ENCODE peak calls at places on chromosomes 3 and 15, in eight cellular contexts. N, G, Y, U, H, E, L and R are unnamed samples.
A peak's percentile ranks its signal among the peaks of the same experiment; 100 is the strongest.

GRCh38 chr3:176362191-176362731 is 835.0 kb downstream of the TBL1XR1 start:
- DNase-seq in N (no peak), G (no peak), Y (no peak), U (no peak), H (no peak), E (no peak), L (no peak), R (no peak)

GRCh38 chr15:95417761-95418160 is 912.7 kb upstream of the NR2F2 start:
- DNase-seq in N (no peak), G (no peak), Y (no peak), U (no peak), H (no peak), E (peak; percentile 36), L (no peak), R (no peak)

GRCh38 chr3:48847053-48847585 is 555 bp downstream of the PRKAR2A start:
- DNase-seq in N (peak; percentile 89), G (peak; percentile 68), Y (peak; percentile 92), U (peak; percentile 80), H (peak; percentile 91), E (peak; percentile 75), L (peak; percentile 66), R (peak; percentile 58)

GRCh38 chr15:85401108-85401765 is 20.8 kb downstream of the AKAP13 start:
- DNase-seq in N (no peak), G (no peak), Y (no peak), U (no peak), H (no peak), E (no peak), L (no peak), R (no peak)

GRCh38 chr15:81322708-81323253 is 1.2 kb downstream of the STARD5 start:
- DNase-seq in N (no peak), G (no peak), Y (no peak), U (no peak), H (peak; percentile 64), E (no peak), L (no peak), R (no peak)

GRCh38 chr3:106683931-106684330 is 693.3 kb upstream of the CCDC54 start:
- DNase-seq in N (no peak), G (no peak), Y (no peak), U (no peak), H (no peak), E (no peak), L (no peak), R (no peak)

GRCh38 chr3:100268986-100269385 is 8.2 kb downstream of the TBC1D23 start:
- DNase-seq in N (no peak), G (no peak), Y (no peak), U (no peak), H (no peak), E (peak; percentile 27), L (no peak), R (no peak)

GRCh38 chr15:77775851-77776250 is 143.1 kb upstream of the LINGO1 start:
- DNase-seq in N (no peak), G (no peak), Y (no peak), U (no peak), H (no peak), E (no peak), L (no peak), R (no peak)

GRCh38 chr3:45020534-45020933 is 5.6 kb upstream of the CLEC3B start:
- DNase-seq in N (no peak), G (no peak), Y (no peak), U (no peak), H (no peak), E (no peak), L (no peak), R (no peak)

GRCh38 chr3:111859061-111859973 is at the start of gene PHLDB2:
- DNase-seq in N (peak; percentile 56), G (no peak), Y (peak; percentile 76), U (peak; percentile 5), H (peak; percentile 56), E (peak; percentile 67), L (peak; percentile 72), R (peak; percentile 95)
- TF ChIP-seq POLR2A in N (peak; percentile 10), G (peak; percentile 11), Y (no peak), U (no peak), H (no peak), E (peak; percentile 26), L (peak; percentile 7), R (no peak)

GRCh38 chr3:196492080-196492479 is 11.5 kb downstream of the RNF168 start:
- DNase-seq in N (no peak), G (no peak), Y (no peak), U (no peak), H (no peak), E (no peak), L (no peak), R (no peak)

GRCh38 chr3:196489747-196490146 is 13.8 kb downstream of the RNF168 start:
- DNase-seq in N (no peak), G (no peak), Y (no peak), U (no peak), H (no peak), E (no peak), L (no peak), R (peak; percentile 20)

DNA sequence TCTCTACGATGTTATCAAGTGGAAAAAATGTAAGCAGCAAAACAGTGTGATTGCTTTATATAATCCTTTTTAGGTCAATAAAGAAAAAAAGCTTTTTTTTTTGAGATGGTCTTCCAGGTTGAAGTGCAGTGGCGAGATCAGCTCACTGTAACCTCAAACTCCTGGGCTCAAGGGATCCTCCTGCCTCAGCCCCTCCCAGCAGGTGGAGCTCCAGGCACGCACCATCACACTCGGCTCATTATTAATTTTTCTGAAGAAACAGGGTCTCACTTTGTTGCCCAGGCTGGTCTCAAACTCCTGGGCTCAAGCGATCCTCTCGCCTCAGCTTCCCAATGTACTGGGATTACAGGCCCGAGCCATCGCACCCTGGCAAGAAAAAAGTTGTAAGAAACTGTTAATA is 17.3 kb downstream of the RNF168 start:
- DNase-seq in N (no peak), G (no peak), Y (no peak), U (peak; percentile 23), H (no peak), E (no peak), L (no peak), R (no peak)
- TF ChIP-seq CTCF in N (no peak), G (no peak), Y (no peak), U (peak; percentile 31), H (no peak), E (peak; percentile 19), L (no peak), R (no peak)

GRCh38 chr3:171157286-171157685 is 130.8 kb upstream of the SLC2A2 start:
- DNase-seq in N (no peak), G (no peak), Y (no peak), U (no peak), H (no peak), E (no peak), L (peak; percentile 33), R (no peak)

GRCh38 chr3:171157980-171158379 is 131.5 kb upstream of the SLC2A2 start:
- DNase-seq in N (no peak), G (no peak), Y (peak; percentile 20), U (no peak), H (no peak), E (no peak), L (no peak), R (no peak)

GRCh38 chr3:171159822-171160157 is 133.3 kb upstream of the SLC2A2 start:
- DNase-seq in N (no peak), G (no peak), Y (no peak), U (no peak), H (no peak), E (no peak), L (no peak), R (no peak)

GRCh38 chr3:171160326-171160725 is 133.8 kb upstream of the SLC2A2 start:
- DNase-seq in N (no peak), G (no peak), Y (no peak), U (peak; percentile 38), H (no peak), E (no peak), L (no peak), R (no peak)

GRCh38 chr3:171159024-171159821 is 132.7 kb upstream of the SLC2A2 start:
- DNase-seq in N (no peak), G (no peak), Y (no peak), U (no peak), H (no peak), E (no peak), L (no peak), R (no peak)
- TF ChIP-seq POLR2A in N (no peak), G (no peak), Y (no peak), U (no peak), H (no peak), E (no peak), L (no peak), R (no peak)

GRCh38 chr3:31531465-31531991 is 1.2 kb upstream of the STT3B start:
- DNase-seq in N (no peak), G (no peak), Y (no peak), U (no peak), H (no peak), E (peak; percentile 12), L (no peak), R (no peak)
- TF ChIP-seq CTCF in N (no peak), G (no peak), Y (peak; percentile 38), U (no peak), H (no peak), E (no peak), L (no peak), R (no peak)

GRCh38 chr3:23807161-23808015 is 1.6 kb downstream of the UBE2E1 start:
- DNase-seq in N (no peak), G (no peak), Y (no peak), U (peak; percentile 60), H (no peak), E (peak; percentile 51), L (peak; percentile 33), R (no peak)
- TF ChIP-seq POLR2A in N (no peak), G (no peak), Y (no peak), U (no peak), H (no peak), E (no peak), L (no peak), R (no peak)

DNA sequence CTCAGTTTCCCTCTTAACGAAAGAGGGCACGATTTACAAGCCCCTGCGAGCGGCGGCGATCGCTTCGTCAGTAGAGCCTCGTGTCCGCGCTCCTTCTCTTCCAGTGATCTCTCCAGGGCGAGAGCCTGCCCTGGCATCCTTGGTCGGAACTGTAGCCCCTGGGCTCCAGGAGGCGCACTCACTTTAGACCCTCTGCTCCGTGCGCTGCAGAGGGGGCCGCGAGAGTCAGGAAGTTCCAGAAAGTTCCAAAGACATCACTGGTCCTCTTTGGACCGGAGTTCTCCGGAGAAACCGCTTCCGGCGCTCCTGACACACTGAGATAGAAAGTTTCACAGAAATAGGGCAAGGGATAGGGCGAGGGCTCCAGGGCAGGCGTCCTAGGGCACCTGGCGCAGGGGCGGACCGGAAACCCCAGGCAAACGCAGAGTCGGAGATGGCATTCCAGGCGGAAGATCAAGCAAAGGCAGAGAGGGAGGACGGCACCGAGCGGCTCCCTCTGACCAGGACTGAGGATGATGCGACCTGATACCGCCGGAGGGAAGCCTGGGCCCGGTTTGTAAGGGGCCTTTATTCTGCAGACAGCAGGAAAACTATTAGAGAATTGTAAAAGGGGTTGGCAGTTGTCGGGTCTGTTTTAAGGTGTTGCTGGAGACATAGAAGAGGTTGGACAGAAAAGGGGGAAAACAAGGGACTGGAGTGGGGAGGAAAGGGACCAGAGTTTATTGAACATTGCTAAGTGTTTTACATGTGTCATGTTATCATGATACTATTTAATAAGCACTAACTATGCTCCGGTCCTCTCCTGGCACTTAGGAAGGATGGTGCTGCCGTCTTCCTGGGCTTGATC is 1.3 kb upstream of the CPEB1 start:
- DNase-seq in N (no peak), G (no peak), Y (peak; percentile 13), U (no peak), H (no peak), E (no peak), L (peak; percentile 18), R (no peak)
- TF ChIP-seq CTCF in N (no peak), G (no peak), Y (no peak), U (no peak), H (no peak), E (no peak), L (no peak), R (no peak)